ENCODE peak calls at places on chromosomes 12 and 14, in eight cellular contexts. One of them, this sample, is unnamed.

GRCh38 chr14:76844223-76844622 is 18.0 kb downstream of the LRRC74A start:
- DNase-seq in CD4-positive, alpha-beta T cell: peak; percentile 51
- DNase-seq in transverse colon: peak; percentile 31
- DNase-seq in ELR: peak; percentile 59
- DNase-seq in mesendoderm: peak; percentile 77
- DNase-seq in HCEC 1CT: peak; percentile 29
- DNase-seq in Right ventricle myocardium superior: peak; percentile 85
- DNase-seq in PC-3: peak; percentile 33
- DNase-seq in this sample: no peak

GRCh38 chr12:77062396-77062795 is 3.0 kb downstream of the E2F7 start:
- DNase-seq in mesendoderm: no peak
- DNase-seq in CD4-positive, alpha-beta T cell: no peak
- DNase-seq in transverse colon: no peak
- DNase-seq in Right ventricle myocardium superior: no peak
- DNase-seq in PC-3: no peak
- DNase-seq in ELR: no peak
- DNase-seq in HCEC 1CT: no peak
- DNase-seq in this sample: no peak

GRCh38 chr12:27779416-27779815 is 617 bp upstream of the KLHL42 start:
- DNase-seq in CD4-positive, alpha-beta T cell: peak; percentile 0
- DNase-seq in PC-3: no peak
- DNase-seq in ELR: peak; percentile 45
- DNase-seq in HCEC 1CT: no peak
- DNase-seq in transverse colon: peak; percentile 14
- DNase-seq in Right ventricle myocardium superior: no peak
- DNase-seq in mesendoderm: peak; percentile 43
- DNase-seq in this sample: no peak

GRCh38 chr12:93031028-93031427 is 101.9 kb upstream of the EEA1 start:
- DNase-seq in transverse colon: no peak
- DNase-seq in ELR: no peak
- DNase-seq in CD4-positive, alpha-beta T cell: no peak
- DNase-seq in HCEC 1CT: no peak
- DNase-seq in Right ventricle myocardium superior: no peak
- DNase-seq in mesendoderm: no peak
- DNase-seq in PC-3: no peak
- DNase-seq in this sample: no peak

GRCh38 chr12:67650528-67651379 is 2.2 kb downstream of the DYRK2 start:
- DNase-seq in PC-3: peak; percentile 13
- DNase-seq in transverse colon: peak; percentile 15
- DNase-seq in mesendoderm: peak; percentile 21
- DNase-seq in Right ventricle myocardium superior: no peak
- DNase-seq in CD4-positive, alpha-beta T cell: no peak
- DNase-seq in HCEC 1CT: no peak
- DNase-seq in ELR: peak; percentile 15
- DNase-seq in this sample: no peak

GRCh38 chr12:25362646-25363045 is 111.9 kb upstream of the KRAS start:
- DNase-seq in transverse colon: no peak
- DNase-seq in CD4-positive, alpha-beta T cell: no peak
- DNase-seq in PC-3: peak; percentile 35
- DNase-seq in Right ventricle myocardium superior: no peak
- DNase-seq in HCEC 1CT: no peak
- DNase-seq in ELR: peak; percentile 16
- DNase-seq in mesendoderm: peak; percentile 49
- DNase-seq in this sample: no peak

GRCh38 chr14:104717646-104718045 is 6.4 kb upstream of the ADSS1 start:
- DNase-seq in HCEC 1CT: no peak
- DNase-seq in mesendoderm: no peak
- DNase-seq in CD4-positive, alpha-beta T cell: no peak
- DNase-seq in Right ventricle myocardium superior: no peak
- DNase-seq in ELR: no peak
- DNase-seq in PC-3: no peak
- DNase-seq in transverse colon: no peak
- DNase-seq in this sample: no peak

GRCh38 chr12:25976289-25976688 is 17.8 kb downstream of the RASSF8 start:
- DNase-seq in PC-3: no peak
- DNase-seq in Right ventricle myocardium superior: no peak
- DNase-seq in CD4-positive, alpha-beta T cell: no peak
- DNase-seq in ELR: no peak
- DNase-seq in mesendoderm: no peak
- DNase-seq in HCEC 1CT: no peak
- DNase-seq in transverse colon: no peak
- DNase-seq in this sample: no peak

GRCh38 chr14:54370323-54371125 is 26.3 kb upstream of the CDKN3 start:
- DNase-seq in HCEC 1CT: no peak
- DNase-seq in transverse colon: no peak
- DNase-seq in PC-3: no peak
- DNase-seq in Right ventricle myocardium superior: no peak
- DNase-seq in mesendoderm: peak; percentile 35
- DNase-seq in ELR: no peak
- DNase-seq in CD4-positive, alpha-beta T cell: no peak
- DNase-seq in this sample: no peak

GRCh38 chr14:75418779-75419768 is 8.7 kb upstream of the JDP2 start:
- DNase-seq in mesendoderm: peak; percentile 97
- DNase-seq in PC-3: no peak
- DNase-seq in HCEC 1CT: no peak
- DNase-seq in Right ventricle myocardium superior: peak; percentile 51
- DNase-seq in transverse colon: peak; percentile 84
- DNase-seq in CD4-positive, alpha-beta T cell: no peak
- DNase-seq in ELR: no peak
- DNase-seq in this sample: no peak

GRCh38 chr14:69077841-69078240 is 75.1 kb downstream of the DCAF5 start:
- DNase-seq in CD4-positive, alpha-beta T cell: no peak
- DNase-seq in transverse colon: no peak
- DNase-seq in Right ventricle myocardium superior: no peak
- DNase-seq in PC-3: peak; percentile 93
- DNase-seq in mesendoderm: peak; percentile 53
- DNase-seq in ELR: peak; percentile 91
- DNase-seq in HCEC 1CT: peak; percentile 85
- DNase-seq in this sample: peak; percentile 60

GRCh38 chr12:126663304-126664094 is 1598.3 kb downstream of the AACS start:
- DNase-seq in Right ventricle myocardium superior: no peak
- DNase-seq in ELR: peak; percentile 25
- DNase-seq in PC-3: peak; percentile 35
- DNase-seq in mesendoderm: peak; percentile 64
- DNase-seq in transverse colon: no peak
- DNase-seq in HCEC 1CT: no peak
- DNase-seq in CD4-positive, alpha-beta T cell: no peak
- DNase-seq in this sample: no peak

GRCh38 chr14:20630340-20631022 is 11.0 kb downstream of the OR6S1 start:
- DNase-seq in mesendoderm: peak; percentile 94
- DNase-seq in HCEC 1CT: peak; percentile 59
- DNase-seq in ELR: peak; percentile 75
- DNase-seq in CD4-positive, alpha-beta T cell: no peak
- DNase-seq in transverse colon: peak; percentile 45
- DNase-seq in PC-3: peak; percentile 85
- DNase-seq in Right ventricle myocardium superior: no peak
- DNase-seq in this sample: no peak

GRCh38 chr14:78022059-78022458 is 148.1 kb upstream of the NRXN3 start:
- DNase-seq in transverse colon: peak; percentile 47
- DNase-seq in ELR: peak; percentile 61
- DNase-seq in PC-3: peak; percentile 77
- DNase-seq in CD4-positive, alpha-beta T cell: no peak
- DNase-seq in Right ventricle myocardium superior: peak; percentile 57
- DNase-seq in HCEC 1CT: peak; percentile 67
- DNase-seq in mesendoderm: peak; percentile 91
- DNase-seq in this sample: no peak

This sample was measured in HS-5.